ENCODE peak calls at places on chromosome 3, in seven cellular contexts. L is effector memory CD4-positive, alpha-beta T cell; M is PC-9; F is fibroblast of pulmonary artery; R is CD8-positive, alpha-beta memory T cell; A is psoas muscle; X is heart left ventricle. V is an unnamed sample.

GRCh38 chr3:14462738-14463137 is 60.3 kb downstream of the SLC6A6 start:
- DNase-seq in F (no peak), L (no peak), R (no peak), X (no peak), A (no peak), M (no peak), V (no peak)

GRCh38 chr3:73625124-73625665 is 454 bp upstream of the PDZRN3 start:
- DNase-seq in M (no peak), A (peak), R (no peak), X (peak), F (peak), L (no peak), V (no peak)

GRCh38 chr3:79032686-79033318 is 735.0 kb downstream of the ROBO1 start:
- DNase-seq in M (no peak), R (no peak), L (no peak), F (peak), A (no peak), X (no peak), V (no peak)

GRCh38 chr3:111087924-111088469 is 16.4 kb downstream of the NECTIN3 start:
- DNase-seq in R (no peak), L (no peak), M (no peak), F (no peak), A (no peak), X (no peak), V (no peak)

GRCh38 chr3:143269741-143270140 is 150.2 kb downstream of the CHST2 start:
- DNase-seq in A (no peak), L (no peak), R (no peak), F (no peak), M (no peak), X (no peak), V (no peak)

GRCh38 chr3:46705751-46706572 is 4.8 kb downstream of the TMIE start:
- DNase-seq in R (no peak), X (no peak), F (peak), M (peak), A (peak), L (no peak), V (no peak)

GRCh38 chr3:177516130-177517011 is 319.1 kb upstream of the TBL1XR1 start:
- DNase-seq in R (no peak), M (no peak), X (peak), A (peak), L (no peak), F (peak), V (no peak)

GRCh38 chr3:193915613-193916012 is 220.3 kb upstream of the HES1 start:
- DNase-seq in L (no peak), A (no peak), R (no peak), M (no peak), X (no peak), F (no peak), V (no peak)

GRCh38 chr3:89223188-89223587 is 115.8 kb downstream of the EPHA3 start:
- DNase-seq in M (no peak), R (no peak), L (no peak), F (no peak), A (no peak), X (no peak), V (no peak)

GRCh38 chr3:66200786-66201185 is 20.0 kb upstream of the SLC25A26 start:
- DNase-seq in X (no peak), L (no peak), A (no peak), R (no peak), M (no peak), F (no peak), V (no peak)

GRCh38 chr3:191100516-191100915 is 98.5 kb upstream of the OSTN start:
- DNase-seq in F (no peak), A (no peak), X (no peak), R (no peak), L (no peak), M (no peak), V (no peak)

GRCh38 chr3:23576379-23576959 is 229.3 kb upstream of the UBE2E1 start:
- DNase-seq in L (no peak), A (no peak), R (no peak), X (no peak), F (no peak), M (peak), V (no peak)

GRCh38 chr3:27544372-27544865 is 60.2 kb upstream of the SLC4A7 start:
- DNase-seq in X (no peak), F (peak), M (no peak), A (no peak), R (no peak), L (no peak), V (no peak)

GRCh38 chr3:99246010-99246654 is 344.6 kb upstream of the DCBLD2 start:
- DNase-seq in X (no peak), R (no peak), M (no peak), F (peak), L (no peak), A (no peak), V (no peak)

GRCh38 chr3:172065534-172065933 is 26.2 kb downstream of the FNDC3B start:
- DNase-seq in L (no peak), A (no peak), X (no peak), R (no peak), M (no peak), F (peak), V (no peak)

GRCh38 chr3:50648297-50648696 is 26.4 kb upstream of the DOCK3 start:
- DNase-seq in F (no peak), R (no peak), M (no peak), L (no peak), A (no peak), X (no peak), V (no peak)

GRCh38 chr3:10693457-10693856 is 122.6 kb upstream of the SLC6A11 start:
- DNase-seq in F (no peak), X (no peak), L (no peak), A (no peak), R (no peak), M (no peak), V (no peak)

GRCh38 chr3:98462901-98463300 is at the start of gene OR5K1:
- DNase-seq in X (no peak), F (no peak), M (no peak), R (no peak), L (no peak), A (no peak), V (no peak)

GRCh38 chr3:52682016-52682415 is 3.7 kb downstream of the PBRM1 start:
- DNase-seq in L (no peak), R (no peak), A (no peak), M (peak), F (peak), X (no peak), V (no peak)

GRCh38 chr3:46693897-46694235 is 387 bp upstream of the ALS2CL start:
- DNase-seq in A (no peak), R (peak), X (peak), L (no peak), F (no peak), M (no peak), V (no peak)

GRCh38 chr3:185658504-185658912 is 72.4 kb downstream of the SENP2 start:
- DNase-seq in L (no peak), M (peak), A (peak), F (peak), X (no peak), R (no peak), V (no peak)

GRCh38 chr3:122621112-122621511 is 43.7 kb downstream of the PARP15 start:
- DNase-seq in A (no peak), X (no peak), M (no peak), L (no peak), R (no peak), F (no peak), V (no peak)

GRCh38 chr3:156611870-156612494 is 57.1 kb upstream of the SSR3 start:
- DNase-seq in X (no peak), A (no peak), F (no peak), L (no peak), R (no peak), M (no peak), V (no peak)

GRCh38 chr3:53155763-53156162 is 5.2 kb upstream of the PRKCD start:
- DNase-seq in F (no peak), R (no peak), A (no peak), L (no peak), X (peak), M (peak), V (peak)

GRCh38 chr3:65489253-65489652 is 549.5 kb downstream of the MAGI1 start:
- DNase-seq in L (no peak), A (no peak), X (no peak), R (no peak), M (no peak), F (no peak), V (no peak)

GRCh38 chr3:97815149-97815917 is 6.5 kb upstream of the CRYBG3 start:
- DNase-seq in R (no peak), L (peak), F (no peak), A (no peak), M (peak), X (no peak), V (no peak)

GRCh38 chr3:194397757-194398312 is 1.2 kb downstream of the GP5 start:
- DNase-seq in X (no peak), F (no peak), L (no peak), A (no peak), R (no peak), M (no peak), V (no peak)

GRCh38 chr3:20846081-20846480 is 660.1 kb upstream of the SGO1 start:
- DNase-seq in F (no peak), R (no peak), L (no peak), M (no peak), A (no peak), X (no peak), V (no peak)

GRCh38 chr3:45343947-45344346 is 44.4 kb upstream of the LARS2 start:
- DNase-seq in A (no peak), L (no peak), F (no peak), R (no peak), X (no peak), M (no peak), V (no peak)

GRCh38 chr3:43105597-43106292 is at the start of gene POMGNT2:
- DNase-seq in X (peak), R (peak), F (peak), M (peak), A (peak), L (peak), V (peak)

GRCh38 chr3:165874663-165875489 is 37.7 kb upstream of the BCHE start:
- DNase-seq in R (no peak), M (peak), F (no peak), X (no peak), A (no peak), L (no peak), V (no peak)

GRCh38 chr3:140014831-140015495 is 80.0 kb downstream of the CLSTN2 start:
- DNase-seq in F (no peak), R (no peak), L (no peak), X (no peak), A (no peak), M (no peak), V (no peak)

GRCh38 chr3:172709776-172710708 is 825 bp downstream of the NCEH1 start:
- DNase-seq in R (no peak), A (peak), X (peak), L (no peak), M (peak), F (peak), V (peak)

GRCh38 chr3:152417181-152417580 is 148.5 kb downstream of the MBNL1 start:
- DNase-seq in A (no peak), M (no peak), R (no peak), F (no peak), X (no peak), L (no peak), V (no peak)

GRCh38 chr3:60948488-60948887 is 302.8 kb downstream of the FHIT start:
- DNase-seq in A (no peak), R (no peak), X (no peak), F (peak), L (no peak), M (no peak), V (no peak)

GRCh38 chr3:182364323-182364722 is 429.0 kb upstream of the ATP11B start:
- DNase-seq in L (no peak), X (no peak), A (no peak), F (no peak), R (no peak), M (no peak), V (no peak)

GRCh38 chr3:186790261-186790981 is 7.0 kb downstream of the EIF4A2 start:
- DNase-seq in F (peak), A (no peak), R (no peak), X (no peak), L (no peak), M (no peak), V (no peak)

GRCh38 chr3:44932271-44932670 is 43.7 kb downstream of the ZDHHC3 start:
- DNase-seq in M (no peak), A (no peak), L (no peak), R (no peak), F (no peak), X (no peak), V (no peak)

GRCh38 chr3:149401215-149401925 is 23.9 kb upstream of the TM4SF1 start:
- DNase-seq in M (peak), F (peak), R (no peak), X (no peak), L (no peak), A (no peak), V (peak)

GRCh38 chr3:149401926-149402310 is 24.5 kb upstream of the TM4SF1 start:
- DNase-seq in L (no peak), X (no peak), R (no peak), M (no peak), F (peak), A (no peak), V (no peak)

GRCh38 chr3:149402481-149402880 is 25.0 kb upstream of the TM4SF1 start:
- DNase-seq in M (no peak), L (no peak), X (no peak), A (no peak), F (no peak), R (no peak), V (no peak)

GRCh38 chr3:149398296-149398695 is 20.8 kb upstream of the TM4SF1 start:
- DNase-seq in A (no peak), R (no peak), X (no peak), M (no peak), F (no peak), L (no peak), V (no peak)

GRCh38 chr3:149400645-149401044 is 23.2 kb upstream of the TM4SF1 start:
- DNase-seq in R (no peak), A (no peak), L (no peak), M (no peak), X (no peak), F (no peak), V (no peak)
- H3K4me3 ChIP-seq in R (no peak), A (no peak), L (no peak), M (peak), X (no peak), F (no peak), V (no peak)

GRCh38 chr3:58237238-58237939 is at the start of gene ABHD6:
- DNase-seq in M (peak), R (peak), A (peak), X (peak), L (peak), F (peak), V (peak)

GRCh38 chr3:58237940-58238681 is 519 bp downstream of the ABHD6 start:
- DNase-seq in R (peak), F (peak), L (peak), A (peak), X (peak), M (peak), V (peak)

GRCh38 chr3:58236527-58237237 is 910 bp upstream of the ABHD6 start:
- DNase-seq in R (no peak), X (peak), A (no peak), L (no peak), M (no peak), F (no peak), V (peak)

GRCh38 chr3:58241321-58242044 is 3.9 kb downstream of the ABHD6 start:
- DNase-seq in A (no peak), R (no peak), F (no peak), X (no peak), L (no peak), M (no peak), V (no peak)

DNA sequence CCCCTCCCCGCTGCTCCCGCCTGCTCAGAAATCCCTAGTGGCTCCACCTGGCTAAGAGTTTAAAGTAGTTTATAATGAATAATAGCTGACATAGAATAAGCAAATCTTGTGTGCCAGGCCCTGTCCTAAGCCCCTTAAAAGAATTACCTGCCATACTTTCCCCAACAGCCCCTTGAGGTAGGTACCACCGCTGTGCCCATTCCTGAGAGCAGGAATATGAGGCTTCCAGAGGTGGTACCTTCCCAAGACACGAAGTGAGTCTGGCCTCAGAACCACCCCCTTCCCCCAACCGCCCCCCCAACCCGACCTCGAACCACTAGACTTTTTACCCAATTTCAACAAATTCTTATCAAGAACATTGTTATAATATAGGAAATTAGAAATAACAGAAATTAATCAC is 1.2 kb downstream of the ABHD6 start:
- DNase-seq in L (no peak), A (no peak), X (no peak), M (no peak), R (no peak), F (no peak), V (no peak)
- H3K4me3 ChIP-seq in L (no peak), A (peak), X (peak), M (peak), R (peak), F (peak), V (no peak)

GRCh38 chr3:25454411-25454927 is 26.4 kb downstream of the RARB start:
- DNase-seq in L (no peak), A (no peak), F (no peak), X (no peak), R (no peak), M (no peak), V (no peak)
- H3K4me3 ChIP-seq in L (no peak), A (peak), F (peak), X (peak), R (no peak), M (no peak), V (no peak)

GRCh38 chr3:169664034-169664820 is 715 bp upstream of the MECOM start:
- DNase-seq in M (peak), X (no peak), A (no peak), R (no peak), L (no peak), F (peak), V (peak)
- H3K4me3 ChIP-seq in M (peak), X (peak), A (peak), R (peak), L (peak), F (peak), V (peak)

GRCh38 chr3:127820871-127821853 is 1.2 kb downstream of the MGLL start:
- DNase-seq in F (no peak), A (peak), L (no peak), R (no peak), X (peak), M (peak), V (no peak)
- H3K4me3 ChIP-seq in F (no peak), A (peak), L (no peak), R (no peak), X (peak), M (peak), V (no peak)

GRCh38 chr3:174859756-174860155 is 622 bp downstream of the NAALADL2 start:
- DNase-seq in X (no peak), A (no peak), M (peak), R (no peak), F (no peak), L (no peak), V (no peak)

GRCh38 chr3:174858353-174858752 is 781 bp upstream of the NAALADL2 start:
- DNase-seq in L (no peak), M (no peak), A (no peak), R (no peak), X (no peak), F (no peak), V (no peak)

GRCh38 chr3:174862101-174862500 is 3.0 kb downstream of the NAALADL2 start:
- DNase-seq in L (no peak), R (no peak), A (no peak), M (peak), F (no peak), X (no peak), V (no peak)

GRCh38 chr3:174857301-174857700 is 1.8 kb upstream of the NAALADL2 start:
- DNase-seq in M (no peak), A (no peak), L (no peak), R (no peak), F (no peak), X (no peak), V (no peak)

DNA sequence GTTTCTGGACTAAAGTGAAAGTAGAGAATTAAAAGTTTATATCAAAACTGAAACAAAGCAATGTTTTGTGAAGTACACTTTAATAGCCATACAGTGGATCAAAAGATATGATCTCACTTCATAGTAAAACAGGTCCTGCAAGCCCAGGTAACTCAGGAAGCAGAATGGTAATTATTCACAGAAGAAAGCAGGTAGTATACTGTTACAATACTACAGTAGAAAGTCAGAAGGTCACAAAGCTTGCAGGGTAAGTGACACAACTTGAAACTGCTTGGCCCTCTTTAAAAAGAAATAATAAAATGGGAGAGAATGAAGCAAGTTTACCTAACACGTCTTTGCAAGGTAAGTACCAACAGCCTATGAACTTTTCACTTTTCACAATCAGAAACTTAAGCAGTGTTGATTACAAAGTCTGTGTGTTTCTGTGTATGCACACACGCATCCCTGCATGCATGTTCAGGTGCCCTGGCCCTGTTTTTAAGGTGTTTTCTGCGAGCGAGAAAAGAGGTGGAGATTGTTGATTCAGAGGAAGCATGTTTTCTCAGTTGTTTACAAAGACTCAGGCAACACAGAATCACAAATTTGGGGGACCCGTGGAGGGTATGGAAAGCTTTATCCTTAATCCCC is at the start of gene NAALADL2:
- DNase-seq in X (no peak), R (no peak), M (peak), F (no peak), L (no peak), A (no peak), V (no peak)
- H3K4me3 ChIP-seq in X (no peak), R (no peak), M (peak), F (no peak), L (no peak), A (no peak), V (peak)

GRCh38 chr3:29925150-29925549 is 644.3 kb downstream of the RBMS3 start:
- DNase-seq in M (no peak), L (no peak), R (no peak), X (no peak), F (peak), A (no peak), V (no peak)

GRCh38 chr3:29922990-29923746 is 642.3 kb downstream of the RBMS3 start:
- DNase-seq in R (no peak), X (peak), M (peak), L (no peak), A (no peak), F (peak), V (no peak)

DNA sequence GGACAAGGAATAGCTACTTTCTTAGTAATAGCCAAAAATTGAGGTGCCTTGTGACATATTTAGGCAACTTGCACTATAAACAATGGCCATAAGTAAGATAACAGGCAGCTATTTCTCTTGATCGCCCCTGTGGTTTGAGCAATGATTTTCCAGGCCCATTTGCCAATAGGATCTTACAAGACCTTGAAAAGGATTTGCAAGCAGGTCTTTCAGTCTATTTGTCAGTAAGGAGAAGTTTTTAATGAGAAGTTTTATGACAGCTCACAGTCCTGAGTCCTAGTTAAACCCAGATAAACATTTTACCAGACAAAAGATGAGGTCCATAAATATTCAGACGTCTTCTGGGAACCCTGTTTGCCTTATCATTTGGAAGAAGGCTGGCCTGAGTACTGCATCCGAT is 645.5 kb downstream of the RBMS3 start:
- DNase-seq in A (no peak), L (no peak), M (no peak), F (peak), R (no peak), X (no peak), V (no peak)
- H3K4me3 ChIP-seq in A (no peak), L (no peak), M (no peak), F (no peak), R (no peak), X (no peak), V (no peak)